ENCODE peak calls at places on chromosomes 11 and 22, in nine cellular contexts. D is gastrocnemius medialis, F is ACHN, A is aorta, W is cardiac fibroblast, L is SHP77, Y is left ventricle myocardium superior, U is choroid plexus epithelial cell, S is pancreas. E is an unnamed sample.

GRCh38 chr22:37068859-37069258 is 17.3 kb downstream of the KCTD17 start:
- DNase-seq in D (no peak), F (no peak), A (no peak), W (no peak), L (no peak), Y (no peak), U (no peak), S (no peak), E (no peak)

GRCh38 chr22:46626356-46626755 is 6.2 kb downstream of the GRAMD4 start:
- DNase-seq in D (no peak), F (no peak), A (peak), W (no peak), L (no peak), Y (no peak), U (no peak), S (peak), E (peak)

GRCh38 chr11:63564785-63565350 is 1.7 kb upstream of the PLAAT2 start:
- DNase-seq in D (no peak), F (no peak), A (no peak), W (no peak), L (no peak), Y (no peak), U (no peak), S (peak), E (no peak)

GRCh38 chr22:29202231-29203192 is 3.2 kb upstream of the EMID1 start:
- DNase-seq in D (no peak), F (peak), A (peak), W (peak), L (peak), Y (peak), U (peak), S (no peak), E (peak)

GRCh38 chr11:70841264-70841663 is 411.1 kb downstream of the SHANK2 start:
- DNase-seq in D (no peak), F (no peak), A (no peak), W (no peak), L (no peak), Y (no peak), U (no peak), S (no peak), E (peak)

GRCh38 chr11:107929611-107930200 is 1.5 kb downstream of the RAB39A start:
- DNase-seq in D (no peak), F (peak), A (no peak), W (no peak), L (no peak), Y (no peak), U (no peak), S (no peak), E (no peak)

GRCh38 chr11:113242767-113243397 is 71.5 kb upstream of the TTC12 start:
- DNase-seq in D (no peak), F (no peak), A (no peak), W (peak), L (no peak), Y (no peak), U (peak), S (no peak), E (no peak)

GRCh38 chr11:10480026-10480425 is 25.0 kb downstream of the AMPD3 start:
- DNase-seq in D (no peak), F (no peak), A (peak), W (no peak), L (no peak), Y (no peak), U (no peak), S (no peak), E (no peak)

GRCh38 chr11:125236072-125236825 is 71.7 kb downstream of the PKNOX2 start:
- DNase-seq in D (no peak), F (no peak), A (peak), W (no peak), L (no peak), Y (no peak), U (no peak), S (no peak), E (no peak)

GRCh38 chr11:102534261-102534872 is 3.8 kb upstream of the MMP7 start:
- DNase-seq in D (no peak), F (no peak), A (no peak), W (no peak), L (no peak), Y (no peak), U (peak), S (no peak), E (no peak)

GRCh38 chr22:39292561-39293074 is 26.8 kb downstream of the RPL3 start:
- DNase-seq in D (peak), F (peak), A (peak), W (peak), L (no peak), Y (peak), U (peak), S (peak), E (peak)

GRCh38 chr11:84857746-84858145 is 769.4 kb downstream of the DLG2 start:
- DNase-seq in D (no peak), F (no peak), A (no peak), W (peak), L (no peak), Y (no peak), U (no peak), S (no peak), E (no peak)

GRCh38 chr11:64384981-64385952 is 26.3 kb downstream of the RPS6KA4 start:
- DNase-seq in D (no peak), F (no peak), A (no peak), W (no peak), L (no peak), Y (no peak), U (no peak), S (no peak), E (no peak)

GRCh38 chr11:126561327-126561893 is 205.9 kb downstream of the ST3GAL4 start:
- DNase-seq in D (no peak), F (peak), A (no peak), W (peak), L (no peak), Y (no peak), U (peak), S (no peak), E (no peak)

GRCh38 chr11:133955091-133955846 is 1.5 kb downstream of the IGSF9B start:
- DNase-seq in D (no peak), F (no peak), A (peak), W (no peak), L (no peak), Y (peak), U (no peak), S (no peak), E (peak)

GRCh38 chr22:37741312-37741795 is 44.5 kb downstream of the TRIOBP start:
- DNase-seq in D (peak), F (no peak), A (peak), W (peak), L (peak), Y (peak), U (peak), S (no peak), E (peak)

GRCh38 chr11:126112547-126112946 is 49.9 kb upstream of the CDON start:
- DNase-seq in D (no peak), F (no peak), A (no peak), W (no peak), L (no peak), Y (peak), U (peak), S (no peak), E (no peak)

GRCh38 chr11:58776891-58777451 is 45.2 kb upstream of the GLYAT start:
- DNase-seq in D (no peak), F (no peak), A (no peak), W (no peak), L (no peak), Y (no peak), U (no peak), S (no peak), E (no peak)

GRCh38 chr22:46108564-46109473 is 41.5 kb upstream of the PPARA start:
- DNase-seq in D (no peak), F (peak), A (no peak), W (peak), L (no peak), Y (peak), U (peak), S (peak), E (no peak)

GRCh38 chr22:20021196-20022181 is 579 bp downstream of the TANGO2 start:
- DNase-seq in D (peak), F (peak), A (peak), W (peak), L (no peak), Y (peak), U (no peak), S (no peak), E (peak)

GRCh38 chr11:11594162-11594561 is 27.6 kb downstream of the GALNT18 start:
- DNase-seq in D (no peak), F (no peak), A (no peak), W (no peak), L (no peak), Y (no peak), U (no peak), S (no peak), E (no peak)

GRCh38 chr22:42920101-42920820 is 63.2 kb upstream of the ARFGAP3 start:
- DNase-seq in D (no peak), F (peak), A (peak), W (peak), L (no peak), Y (no peak), U (peak), S (peak), E (no peak)

GRCh38 chr11:76185931-76186401 is 20.3 kb downstream of the WNT11 start:
- DNase-seq in D (peak), F (no peak), A (no peak), W (no peak), L (no peak), Y (peak), U (peak), S (no peak), E (peak)

GRCh38 chr22:44311104-44311854 is 1.5 kb downstream of the SHISAL1 start:
- DNase-seq in D (no peak), F (no peak), A (no peak), W (no peak), L (no peak), Y (peak), U (no peak), S (no peak), E (no peak)

GRCh38 chr22:50713571-50714056 is 24.4 kb upstream of the ACR start:
- DNase-seq in D (no peak), F (no peak), A (peak), W (no peak), L (no peak), Y (no peak), U (no peak), S (peak), E (peak)

GRCh38 chr22:27761652-27762051 is 39.9 kb downstream of the MN1 start:
- DNase-seq in D (no peak), F (no peak), A (peak), W (no peak), L (no peak), Y (no peak), U (no peak), S (no peak), E (no peak)

GRCh38 chr11:7353100-7353499 is 101.4 kb downstream of the SYT9 start:
- DNase-seq in D (no peak), F (peak), A (no peak), W (peak), L (no peak), Y (no peak), U (peak), S (no peak), E (no peak)

GRCh38 chr11:15903246-15903645 is 453.1 kb downstream of the SOX6 start:
- DNase-seq in D (no peak), F (no peak), A (no peak), W (no peak), L (no peak), Y (no peak), U (no peak), S (no peak), E (no peak)

GRCh38 chr11:72278911-72279310 is 34.9 kb upstream of the PHOX2A start:
- DNase-seq in D (no peak), F (peak), A (no peak), W (peak), L (no peak), Y (no peak), U (peak), S (no peak), E (no peak)

GRCh38 chr11:106400949-106401545 is 323.6 kb downstream of the AASDHPPT start:
- DNase-seq in D (no peak), F (no peak), A (no peak), W (peak), L (no peak), Y (no peak), U (peak), S (no peak), E (no peak)

GRCh38 chr11:2768471-2769408 is 68.9 kb upstream of the KCNQ1OT1 start:
- DNase-seq in D (no peak), F (peak), A (peak), W (peak), L (no peak), Y (peak), U (peak), S (peak), E (peak)

GRCh38 chr22:20960609-20961008 is 6.4 kb upstream of the AIFM3 start:
- DNase-seq in D (no peak), F (no peak), A (no peak), W (no peak), L (no peak), Y (no peak), U (no peak), S (no peak), E (no peak)

GRCh38 chr11:35046606-35047005 is 92.4 kb upstream of the CD44 start:
- DNase-seq in D (no peak), F (no peak), A (no peak), W (no peak), L (no peak), Y (no peak), U (no peak), S (no peak), E (no peak)